ENCODE peak calls at places on chromosomes 4 and X, in four cellular contexts. T, E, X and O are unnamed samples.

GRCh38 chr4:134028411-134028810 is 173.2 kb downstream of the PABPC4L start:
- DNase-seq in T (no peak), E (no peak), X (no peak), O (no peak)

GRCh38 chrX:51860679-51861078 is 32.7 kb upstream of the MAGED1 start:
- DNase-seq in T (no peak), E (peak; percentile 52), X (no peak), O (peak; percentile 7)

GRCh38 chr4:127993150-127993549 is 27.9 kb downstream of the ABHD18 start:
- DNase-seq in T (no peak), E (no peak), X (no peak), O (no peak)

GRCh38 chr4:168584321-168584771 is 87.5 kb downstream of the PALLD start:
- DNase-seq in T (no peak), E (peak; percentile 81), X (no peak), O (peak; percentile 75)

GRCh38 chrX:10631416-10632145 is 11.2 kb upstream of the MID1 start:
- DNase-seq in T (no peak), E (no peak), X (no peak), O (peak; percentile 63)

GRCh38 chrX:133888941-133889340 is 96.5 kb downstream of the GPC3 start:
- DNase-seq in T (no peak), E (no peak), X (no peak), O (no peak)

GRCh38 chr4:119479180-119479814 is 149.3 kb downstream of the PDE5A start:
- DNase-seq in T (no peak), E (no peak), X (no peak), O (no peak)

GRCh38 chrX:47618923-47619485 is 653 bp downstream of the SYN1 start:
- DNase-seq in T (no peak), E (no peak), X (no peak), O (no peak)

GRCh38 chrX:54824722-54825121 is 17.2 kb downstream of the MAGED2 start:
- DNase-seq in T (no peak), E (no peak), X (no peak), O (no peak)

GRCh38 chrX:148271263-148271662 is 229.2 kb upstream of the AFF2 start:
- DNase-seq in T (no peak), E (no peak), X (no peak), O (no peak)

GRCh38 chr4:146582864-146583263 is 55.8 kb upstream of the POU4F2 start:
- DNase-seq in T (no peak), E (peak; percentile 7), X (no peak), O (no peak)

GRCh38 chr4:82611982-82612381 is 50.2 kb upstream of the TMEM150C start:
- DNase-seq in T (no peak), E (no peak), X (no peak), O (no peak)

GRCh38 chr4:174425669-174426068 is 96.6 kb downstream of the HPGD start:
- DNase-seq in T (no peak), E (no peak), X (no peak), O (no peak)

GRCh38 chr4:26116057-26116456 is 202.0 kb downstream of the SMIM20 start:
- DNase-seq in T (no peak), E (no peak), X (no peak), O (peak; percentile 40)